ENCODE peak calls at places on chromosomes 1 and 21, in five cellular contexts. K, T, W, N and B are unnamed samples.

GRCh38 chr1:19374926-19375325 is 62.8 kb downstream of the SLC66A1 start:
- DNase-seq in K (no peak), T (no peak), W (no peak), N (no peak), B (no peak)

GRCh38 chr1:155648207-155649147 is 38.5 kb downstream of the MSTO1 start:
- DNase-seq in K (peak), T (no peak), W (peak), N (peak), B (peak)

GRCh38 chr1:51236548-51237312 is 657 bp downstream of the RNF11 start:
- DNase-seq in K (peak), T (peak), W (peak), N (peak), B (peak)

GRCh38 chr1:14924455-14925325 is 228.9 kb upstream of the TMEM51 start:
- DNase-seq in K (peak), T (peak), W (peak), N (no peak), B (peak)

GRCh38 chr21:33433001-33433400 is 29.8 kb downstream of the IFNGR2 start:
- DNase-seq in K (no peak), T (no peak), W (no peak), N (no peak), B (no peak)

GRCh38 chr1:31855038-31855845 is 39.4 kb upstream of the SPOCD1 start:
- DNase-seq in K (no peak), T (no peak), W (peak), N (no peak), B (peak)

GRCh38 chr1:55129194-55129728 is 85.9 kb downstream of the USP24 start:
- DNase-seq in K (peak), T (no peak), W (peak), N (peak), B (peak)

GRCh38 chr1:151807131-151807530 is 1.9 kb upstream of the LINGO4 start:
- DNase-seq in K (no peak), T (no peak), W (no peak), N (no peak), B (no peak)

GRCh38 chr1:171210355-171210754 is 25.3 kb downstream of the FMO2 start:
- DNase-seq in K (no peak), T (no peak), W (peak), N (no peak), B (no peak)